ENCODE peak calls at places on chromosome 2, in five cellular contexts. R, F, Q, A and T are unnamed samples.

GRCh38 chr2:12921321-12921720 is 204.6 kb downstream of the TRIB2 start:
- DNase-seq in R (no peak), F (no peak), Q (no peak), A (no peak), T (no peak)

GRCh38 chr2:222813177-222813843 is 47.5 kb upstream of the ACSL3 start:
- DNase-seq in R (no peak), F (peak), Q (no peak), A (no peak), T (no peak)

GRCh38 chr2:14804912-14805311 is 172.4 kb downstream of the LRATD1 start:
- DNase-seq in R (no peak), F (no peak), Q (no peak), A (no peak), T (no peak)

GRCh38 chr2:126722081-126722480 is 66.1 kb downstream of the GYPC start:
- DNase-seq in R (no peak), F (no peak), Q (no peak), A (no peak), T (no peak)

GRCh38 chr2:44801676-44802408 is 139.7 kb upstream of the SIX3 start:
- DNase-seq in R (no peak), F (no peak), Q (no peak), A (no peak), T (no peak)

GRCh38 chr2:143489135-143489534 is 359.9 kb downstream of the ARHGAP15 start:
- DNase-seq in R (no peak), F (no peak), Q (no peak), A (no peak), T (no peak)

GRCh38 chr2:17643031-17643615 is 102.6 kb downstream of the VSNL1 start:
- DNase-seq in R (no peak), F (no peak), Q (peak), A (no peak), T (no peak)

GRCh38 chr2:204321910-204322765 is 223.1 kb upstream of the PARD3B start:
- DNase-seq in R (no peak), F (no peak), Q (no peak), A (no peak), T (no peak)

GRCh38 chr2:86789687-86790133 is 1.0 kb downstream of the CD8A start:
- DNase-seq in R (no peak), F (no peak), Q (no peak), A (no peak), T (no peak)

GRCh38 chr2:198961555-198961954 is 496.2 kb downstream of the SATB2 start:
- DNase-seq in R (peak), F (no peak), Q (no peak), A (no peak), T (no peak)

GRCh38 chr2:231190531-231191197 is 7.8 kb upstream of the ARMC9 start:
- DNase-seq in R (no peak), F (no peak), Q (peak), A (peak), T (no peak)

GRCh38 chr2:100818606-100819364 is 1.2 kb upstream of the NPAS2 start:
- DNase-seq in R (no peak), F (no peak), Q (peak), A (peak), T (peak)

GRCh38 chr2:192087398-192087958 is 107.3 kb downstream of the TMEFF2 start:
- DNase-seq in R (no peak), F (no peak), Q (no peak), A (no peak), T (no peak)

GRCh38 chr2:174025271-174026121 is 60.3 kb upstream of the SP3 start:
- DNase-seq in R (no peak), F (no peak), Q (no peak), A (no peak), T (no peak)

GRCh38 chr2:238425979-238426567 is 654 bp upstream of the ASB1 start:
- DNase-seq in R (no peak), F (no peak), Q (no peak), A (no peak), T (no peak)

GRCh38 chr2:54081574-54081973 is 33.8 kb upstream of the ACYP2 start:
- DNase-seq in R (no peak), F (peak), Q (no peak), A (no peak), T (no peak)

GRCh38 chr2:122063716-122064115 is 308.3 kb downstream of the TSN start:
- DNase-seq in R (no peak), F (no peak), Q (no peak), A (no peak), T (no peak)

GRCh38 chr2:9205481-9205880 is 1.1 kb upstream of the ASAP2 start:
- DNase-seq in R (peak), F (no peak), Q (no peak), A (no peak), T (no peak)

GRCh38 chr2:107412209-107412904 is 414.3 kb upstream of the RGPD4 start:
- DNase-seq in R (no peak), F (no peak), Q (no peak), A (no peak), T (no peak)

GRCh38 chr2:226579519-226579918 is 220.1 kb downstream of the IRS1 start:
- DNase-seq in R (peak), F (no peak), Q (no peak), A (no peak), T (no peak)

GRCh38 chr2:226963528-226963927 is 127.7 kb downstream of the RHBDD1 start:
- DNase-seq in R (no peak), F (no peak), Q (no peak), A (no peak), T (no peak)

GRCh38 chr2:128386066-128386465 is 67.4 kb upstream of the HS6ST1 start:
- DNase-seq in R (no peak), F (no peak), Q (no peak), A (no peak), T (no peak)

GRCh38 chr2:219737270-219737691 is 109.9 kb downstream of the SLC4A3 start:
- DNase-seq in R (no peak), F (no peak), Q (no peak), A (no peak), T (no peak)

GRCh38 chr2:74131901-74132300 is 15.8 kb downstream of the BOLA3 start:
- DNase-seq in R (no peak), F (no peak), Q (no peak), A (no peak), T (no peak)

GRCh38 chr2:43220982-43221659 is 5.3 kb downstream of the ZFP36L2 start:
- DNase-seq in R (peak), F (peak), Q (no peak), A (no peak), T (no peak)

GRCh38 chr2:27832396-27832795 is 57.8 kb downstream of the RBKS start:
- DNase-seq in R (no peak), F (no peak), Q (no peak), A (no peak), T (no peak)